ENCODE peak calls at places on chromosomes 16 and 17, in seven cellular contexts. U, H, I, E, V, G and M are unnamed samples. For H3K27me3, the result is how much of the 10 kb centered on the place peaks cover.

GRCh38 chr17:44004077-44004760 is at the start of gene NAGS:
- DNase-seq in H (no peak), E (peak), I (peak), V (no peak), G (no peak), U (peak), M (peak)

GRCh38 chr17:75059369-75060345 is 12.6 kb downstream of the KCTD2 start:
- DNase-seq in E (peak), V (no peak), I (peak), H (no peak), U (no peak), G (peak), M (peak)

GRCh38 chr17:47982091-47982617 is 11.2 kb downstream of the CDK5RAP3 start:
- DNase-seq in E (peak), U (no peak), G (no peak), V (no peak), I (no peak), H (no peak), M (no peak)

GRCh38 chr17:35432176-35433074 is at the start of gene SLFN12:
- DNase-seq in H (no peak), G (peak), V (peak), E (no peak), U (peak), I (peak), M (peak)

GRCh38 chr16:50244504-50245416 is 21.6 kb upstream of the ADCY7 start:
- DNase-seq in H (no peak), E (no peak), V (no peak), I (no peak), G (no peak), U (no peak), M (no peak)

GRCh38 chr17:81551458-81552243 is 502 bp downstream of the FAAP100 start:
- DNase-seq in E (peak), U (peak), V (no peak), H (no peak), G (peak), I (no peak), M (peak)

GRCh38 chr17:82671071-82671470 is 22.8 kb upstream of the WDR45B start:
- DNase-seq in U (no peak), H (no peak), V (no peak), G (no peak), E (no peak), I (no peak), M (no peak)

GRCh38 chr17:35709874-35710273 is 21.6 kb upstream of the RASL10B start:
- DNase-seq in H (no peak), V (no peak), I (peak), U (no peak), G (peak), E (no peak), M (no peak)

GRCh38 chr17:50905460-50905803 is 39.3 kb upstream of the TOB1 start:
- DNase-seq in V (no peak), U (no peak), H (no peak), E (peak), G (no peak), I (no peak), M (peak)

GRCh38 chr17:7626956-7627249 is 718 bp downstream of the SAT2 start:
- DNase-seq in G (no peak), I (peak), H (no peak), E (no peak), U (no peak), V (no peak), M (no peak)

GRCh38 chr17:30363715-30364202 is 15.0 kb upstream of the CPD start:
- DNase-seq in I (peak), U (peak), E (no peak), G (peak), H (no peak), V (peak), M (no peak)

GRCh38 chr16:75570351-75571104 is 4.3 kb downstream of the GABARAPL2 start:
- DNase-seq in V (no peak), U (no peak), H (no peak), G (no peak), E (no peak), I (no peak), M (no peak)

GRCh38 chr17:34692932-34693331 is 113.5 kb downstream of the TMEM132E start:
- DNase-seq in E (no peak), G (no peak), U (no peak), V (no peak), H (no peak), I (no peak), M (no peak)

GRCh38 chr17:72104863-72105234 is 16.0 kb upstream of the SOX9 start:
- DNase-seq in H (no peak), U (no peak), V (no peak), G (no peak), I (no peak), E (no peak), M (no peak)

GRCh38 chr17:4645642-4646041 is 4.2 kb upstream of the ALOX15 start:
- DNase-seq in I (no peak), G (no peak), U (no peak), H (no peak), E (no peak), V (no peak), M (no peak)

GRCh38 chr16:80197790-80198201 is 343.0 kb upstream of the DYNLRB2 start:
- DNase-seq in G (peak), E (no peak), V (no peak), H (no peak), I (peak), U (no peak), M (no peak)

GRCh38 chr16:48720266-48720665 is 110.3 kb upstream of the N4BP1 start:
- DNase-seq in H (no peak), I (no peak), V (no peak), U (no peak), G (peak), E (no peak), M (peak)

GRCh38 chr16:3471518-3472176 is 23.6 kb downstream of the C16orf90 start:
- DNase-seq in I (no peak), E (no peak), G (no peak), U (no peak), H (no peak), V (no peak), M (no peak)

GRCh38 chr17:80827646-80828643 is 163.7 kb upstream of the CHMP6 start:
- DNase-seq in I (no peak), E (no peak), G (peak), U (no peak), V (no peak), H (no peak), M (no peak)

GRCh38 chr16:4788910-4789309 is 765 bp upstream of the SEPTIN12 start:
- DNase-seq in V (no peak), H (no peak), I (no peak), E (no peak), U (no peak), G (no peak), M (no peak)

GRCh38 chr17:40427002-40427491 is 9.4 kb upstream of the TOP2A start:
- DNase-seq in E (no peak), V (no peak), U (no peak), G (no peak), I (no peak), H (no peak), M (no peak)

GRCh38 chr16:74865922-74866598 is 91.4 kb upstream of the FA2H start:
- DNase-seq in U (no peak), V (no peak), I (peak), G (no peak), H (no peak), E (no peak), M (no peak)

GRCh38 chr16:66524601-66525164 is 25.2 kb downstream of the TK2 start:
- DNase-seq in E (no peak), G (no peak), H (no peak), U (peak), V (no peak), I (no peak), M (no peak)

GRCh38 chr17:17510456-17511292 is 14.5 kb upstream of the RASD1 start:
- DNase-seq in V (no peak), E (no peak), I (no peak), G (no peak), U (no peak), H (no peak), M (no peak)

GRCh38 chr17:67221062-67221998 is 23.7 kb downstream of the HELZ start:
- DNase-seq in H (no peak), I (peak), G (peak), U (no peak), E (peak), V (no peak), M (peak)

GRCh38 chr16:4918790-4919210 is 18.1 kb downstream of the PPL start:
- DNase-seq in H (no peak), V (no peak), U (peak), G (no peak), E (no peak), I (no peak), M (peak)

GRCh38 chr16:67198238-67198734 is 645 bp upstream of the ELMO3 start:
- DNase-seq in I (peak), U (peak), H (no peak), G (peak), E (peak), V (no peak), M (no peak)

GRCh38 chr16:23676924-23677480 is 1.7 kb upstream of the PLK1 start:
- DNase-seq in U (no peak), I (no peak), V (no peak), H (no peak), G (no peak), E (no peak), M (peak)

GRCh38 chr17:1379930-1380313 is 20.1 kb downstream of the YWHAE start:
- DNase-seq in U (no peak), V (no peak), G (no peak), E (no peak), H (no peak), I (no peak), M (no peak)

GRCh38 chr17:46071796-46072195 is 72.7 kb downstream of the STH start:
- DNase-seq in G (no peak), I (no peak), H (no peak), V (no peak), E (no peak), U (no peak), M (no peak)

GRCh38 chr16:72369273-72369672 is 197.3 kb upstream of the PMFBP1 start:
- DNase-seq in I (no peak), H (no peak), G (no peak), E (no peak), V (no peak), U (no peak), M (no peak)

GRCh38 chr16:66846831-66847230 is 2.6 kb downstream of the CA7 start:
- DNase-seq in U (no peak), I (no peak), G (no peak), V (no peak), H (no peak), E (no peak), M (no peak)

GRCh38 chr17:12062249-12062648 is 41.6 kb downstream of the MAP2K4 start:
- DNase-seq in I (no peak), V (no peak), G (no peak), E (no peak), U (no peak), H (no peak), M (no peak)

GRCh38 chr16:53372942-53373871 is 61.1 kb upstream of the RBL2 start:
- DNase-seq in H (no peak), I (no peak), E (peak), U (peak), V (peak), G (no peak), M (no peak)

GRCh38 chr16:51034481-51035109 is 116.5 kb downstream of the SALL1 start:
- DNase-seq in G (no peak), E (no peak), U (no peak), H (no peak), I (no peak), V (no peak), M (no peak)

GRCh38 chr17:21170829-21171228 is 43.1 kb downstream of the TMEM11 start:
- DNase-seq in V (no peak), E (no peak), G (no peak), U (no peak), H (no peak), I (no peak), M (no peak)

GRCh38 chr16:3698941-3699340 is 18.4 kb downstream of the TRAP1 start:
- DNase-seq in I (no peak), V (no peak), U (no peak), E (no peak), H (no peak), G (peak), M (no peak)

GRCh38 chr17:62351176-62351575 is 29.2 kb upstream of the EFCAB3 start:
- DNase-seq in U (no peak), I (no peak), H (no peak), E (no peak), G (no peak), V (no peak), M (no peak)
- H3K27me3 ChIP-seq in U (under half), I (under half), H (under half), E (under half), G (under half), V (under half), M (under half)

GRCh38 chr16:84914273-84914672 is 94.5 kb downstream of the CRISPLD2 start:
- DNase-seq in V (no peak), I (no peak), H (no peak), G (no peak), U (no peak), E (no peak), M (no peak)
- H3K27me3 ChIP-seq in V (under half), I (under half), H (under half), G (under half), U (under half), E (under half), M (under half)

GRCh38 chr17:49015179-49015923 is 18.2 kb downstream of the IGF2BP1 start:
- DNase-seq in U (no peak), I (no peak), G (no peak), E (no peak), H (no peak), V (no peak), M (no peak)
- H3K27me3 ChIP-seq in U (half or more), I (under half), G (under half), E (half or more), H (under half), V (under half), M (under half)

GRCh38 chr16:54928421-54929089 is 2.1 kb upstream of the IRX5 start:
- DNase-seq in H (no peak), V (peak), E (peak), U (no peak), G (no peak), I (no peak), M (peak)
- H3K27me3 ChIP-seq in H (under half), V (under half), E (under half), U (half or more), G (under half), I (under half), M (under half)

DNA sequence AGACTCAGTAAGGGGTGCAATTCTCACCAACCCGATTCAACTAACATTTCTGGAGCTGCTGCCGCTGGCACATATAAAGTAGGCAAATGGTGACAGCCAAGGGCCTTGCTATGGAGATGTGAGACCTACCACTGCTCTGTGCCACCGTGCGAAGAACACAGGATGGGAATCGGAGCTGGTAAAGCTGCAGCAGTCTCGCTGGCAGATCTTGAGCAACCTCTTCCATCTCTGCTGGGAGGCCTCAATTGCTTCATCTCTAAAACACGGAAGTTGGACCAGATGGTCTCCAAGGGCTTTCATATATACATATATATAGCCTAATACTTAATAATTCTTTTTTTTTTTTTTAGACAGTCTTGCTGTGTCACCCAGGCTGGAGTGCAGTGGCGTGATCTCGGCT is 128.9 kb upstream of the RCVRN start:
- DNase-seq in G (no peak), V (no peak), H (no peak), I (peak), E (no peak), U (no peak), M (no peak)
- H3K27me3 ChIP-seq in G (under half), V (under half), H (under half), I (under half), E (under half), U (under half), M (under half)

DNA sequence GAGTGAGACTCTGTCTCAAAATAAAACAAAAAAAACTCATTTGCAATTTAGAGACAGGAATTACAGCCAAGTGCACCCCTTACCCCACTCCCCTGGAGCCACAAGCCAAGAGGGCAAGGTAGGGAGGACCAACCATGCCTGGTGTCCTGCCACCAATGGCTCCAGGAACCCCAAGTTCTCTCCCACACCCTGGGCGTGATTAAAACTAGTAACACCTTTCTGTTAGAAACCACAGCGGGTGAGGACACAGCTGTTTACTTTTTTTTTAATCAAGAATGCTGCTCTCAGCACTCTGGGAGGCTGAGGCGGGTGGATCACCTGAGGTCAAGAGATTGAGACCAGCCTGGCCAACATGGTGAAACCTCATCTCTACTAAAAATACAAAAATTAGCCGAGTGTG is 38.1 kb downstream of the ANKRD11 start:
- DNase-seq in E (no peak), G (no peak), U (no peak), I (no peak), V (no peak), H (no peak), M (no peak)
- H3K27me3 ChIP-seq in E (under half), G (under half), U (under half), I (under half), V (under half), H (under half), M (under half)

GRCh38 chr17:48993305-48993704 is 3.9 kb upstream of the IGF2BP1 start:
- DNase-seq in V (no peak), U (no peak), I (no peak), E (no peak), H (no peak), G (no peak), M (no peak)
- H3K27me3 ChIP-seq in V (half or more), U (half or more), I (under half), E (half or more), H (half or more), G (under half), M (under half)

GRCh38 chr17:19275457-19276082 is 38.4 kb downstream of the EPN2 start:
- DNase-seq in E (no peak), U (no peak), H (no peak), I (no peak), V (no peak), G (peak), M (no peak)

GRCh38 chr17:19270951-19271611 is 33.9 kb downstream of the EPN2 start:
- DNase-seq in E (no peak), G (no peak), I (no peak), H (no peak), U (no peak), V (no peak), M (no peak)

GRCh38 chr17:19274893-19275292 is 37.7 kb downstream of the EPN2 start:
- DNase-seq in I (no peak), G (no peak), V (no peak), H (no peak), E (no peak), U (no peak), M (no peak)

GRCh38 chr17:19271751-19272357 is 34.7 kb downstream of the EPN2 start:
- DNase-seq in E (no peak), G (peak), U (no peak), V (no peak), I (peak), H (no peak), M (no peak)

GRCh38 chr17:19273731-19274130 is 36.6 kb downstream of the EPN2 start:
- DNase-seq in G (no peak), E (no peak), V (no peak), I (no peak), H (no peak), U (no peak), M (no peak)
- H3K27me3 ChIP-seq in G (under half), E (under half), V (under half), I (under half), H (under half), U (under half), M (under half)